ENCODE peak calls at places on chromosomes 6 and 20, in seven cellular contexts. U is ELF-1, A is GM23248, L is ovary, B is RPMI8226, T is T-cell, X is skeletal muscle cell. M is an unnamed sample.
A peak's percentile ranks its signal among the peaks of the same experiment; 100 is the strongest.

GRCh38 chr6:145372671-145373123 is 362.6 kb downstream of the EPM2A start:
- DNase-seq in T (no peak), X (peak; percentile 24), B (peak; percentile 10), L (no peak), U (peak; percentile 15), A (peak; percentile 59), M (no peak)

GRCh38 chr6:39294133-39294532 is 20.1 kb downstream of the KCNK17 start:
- DNase-seq in L (no peak), U (no peak), A (peak; percentile 67), T (no peak), X (no peak), B (no peak), M (no peak)

GRCh38 chr6:158660331-158660730 is 10.5 kb downstream of the SYTL3 start:
- DNase-seq in B (peak; percentile 70), X (no peak), A (peak; percentile 41), U (no peak), T (peak; percentile 59), L (no peak), M (no peak)

GRCh38 chr6:54283877-54284860 is 24.1 kb upstream of the TINAG start:
- DNase-seq in T (no peak), X (no peak), L (no peak), A (no peak), B (no peak), U (no peak), M (no peak)

GRCh38 chr6:87788141-87788540 is 86.1 kb upstream of the AKIRIN2 start:
- DNase-seq in L (no peak), X (no peak), A (no peak), T (no peak), B (no peak), U (no peak), M (no peak)

GRCh38 chr6:8074213-8074612 is 10.0 kb upstream of the BLOC1S5 start:
- DNase-seq in L (no peak), B (no peak), T (no peak), A (peak; percentile 60), U (no peak), X (no peak), M (no peak)

GRCh38 chr6:3813918-3814317 is 35.3 kb upstream of the FAM50B start:
- DNase-seq in X (no peak), U (no peak), T (no peak), A (no peak), L (no peak), B (no peak), M (no peak)

GRCh38 chr20:49562341-49563014 is 5.5 kb downstream of the PTGIS start:
- DNase-seq in U (peak; percentile 58), L (peak; percentile 88), X (peak; percentile 28), B (no peak), A (peak; percentile 96), T (no peak), M (no peak)

GRCh38 chr6:91462236-91462635 is 875.4 kb upstream of the MAP3K7 start:
- DNase-seq in X (no peak), U (no peak), L (no peak), A (no peak), B (no peak), T (no peak), M (no peak)

GRCh38 chr6:90643366-90643765 is 56.5 kb upstream of the MAP3K7 start:
- DNase-seq in U (peak; percentile 29), L (no peak), B (no peak), A (no peak), T (no peak), X (no peak), M (no peak)

GRCh38 chr6:33049323-33049722 is 24.1 kb downstream of the HLA-DPA1 start:
- DNase-seq in L (no peak), X (no peak), U (no peak), T (no peak), B (no peak), A (no peak), M (no peak)

GRCh38 chr6:131258816-131259476 is 123.7 kb downstream of the AKAP7 start:
- DNase-seq in L (no peak), B (no peak), A (no peak), X (no peak), U (peak; percentile 23), T (no peak), M (no peak)

GRCh38 chr6:25311251-25311910 is 32.2 kb downstream of the CARMIL1 start:
- DNase-seq in B (no peak), X (no peak), L (no peak), U (peak; percentile 16), T (no peak), A (peak; percentile 90), M (no peak)

GRCh38 chr6:19312291-19312978 is 524.7 kb upstream of the ID4 start:
- DNase-seq in L (no peak), T (no peak), A (no peak), X (no peak), U (peak; percentile 96), B (no peak), M (no peak)

GRCh38 chr6:143806282-143807102 is 36.6 kb upstream of the LTV1 start:
- DNase-seq in A (peak; percentile 66), U (no peak), L (no peak), X (peak; percentile 71), B (no peak), T (no peak), M (peak; percentile 24)

GRCh38 chr6:157428418-157429202 is 47.6 kb downstream of the ZDHHC14 start:
- DNase-seq in X (no peak), B (no peak), L (no peak), T (no peak), U (peak; percentile 26), A (peak; percentile 7), M (no peak)

GRCh38 chr6:139904158-139904533 is 529.7 kb upstream of the CITED2 start:
- DNase-seq in X (no peak), L (no peak), A (no peak), B (no peak), U (no peak), T (no peak), M (no peak)

GRCh38 chr6:109440325-109441068 is at the start of the genes PPIL6 and SMPD2:
- DNase-seq in T (peak; percentile 82), A (peak; percentile 95), X (peak; percentile 62), B (peak; percentile 82), L (peak; percentile 92), U (peak; percentile 94), M (peak; percentile 78)

GRCh38 chr6:107196143-107196542 is 80.8 kb upstream of the BEND3 start:
- DNase-seq in U (no peak), L (no peak), X (no peak), B (no peak), A (no peak), T (no peak), M (no peak)

GRCh38 chr6:153032255-153032882 is 29.9 kb upstream of the MTRF1L start:
- DNase-seq in T (no peak), X (no peak), A (peak; percentile 75), L (no peak), B (peak; percentile 9), U (no peak), M (no peak)

GRCh38 chr20:10110151-10110550 is 75.4 kb downstream of the ANKEF1 start:
- DNase-seq in T (no peak), B (no peak), L (no peak), X (no peak), A (peak; percentile 44), U (no peak), M (no peak)

GRCh38 chr6:146289816-146290588 is 253.6 kb upstream of the RAB32 start:
- DNase-seq in L (no peak), T (no peak), U (no peak), X (peak; percentile 68), A (peak; percentile 87), B (no peak), M (no peak)

GRCh38 chr6:135782517-135782916 is 69.0 kb upstream of the PDE7B start:
- DNase-seq in A (peak; percentile 2), T (no peak), X (no peak), L (no peak), B (no peak), U (no peak), M (no peak)

GRCh38 chr6:145428656-145429173 is 306.6 kb downstream of the EPM2A start:
- DNase-seq in A (peak; percentile 5), U (peak; percentile 9), X (no peak), B (no peak), T (no peak), L (no peak), M (no peak)

GRCh38 chr20:46343358-46344357 is 35.4 kb upstream of the CDH22 start:
- DNase-seq in U (no peak), T (no peak), B (no peak), A (no peak), X (no peak), L (no peak), M (no peak)

GRCh38 chr6:128410584-128410983 is 109.8 kb downstream of the PTPRK start:
- DNase-seq in X (no peak), T (no peak), L (no peak), B (no peak), U (no peak), A (no peak), M (no peak)

GRCh38 chr6:137188855-137189254 is 15.4 kb upstream of the IL22RA2 start:
- DNase-seq in U (no peak), T (no peak), L (no peak), A (no peak), B (peak; percentile 11), X (no peak), M (no peak)

GRCh38 chr6:109183109-109183508 is 87.8 kb downstream of the CEP57L1 start:
- DNase-seq in T (no peak), B (no peak), X (no peak), L (no peak), U (no peak), A (no peak), M (no peak)

M was measured in CD4-positive, CD25-positive, alpha-beta regulatory T cell.